ENCODE peak calls at places on chromosomes 12 and 14, in six cellular contexts. E is left ventricle myocardium inferior; N is IMR-90; I is CD4-positive, alpha-beta memory T cell; D is suprapubic skin; S is CD8-positive, alpha-beta T cell. C is an unnamed sample. For H3K4me1, the result is how much of the 10 kb centered on the place peaks cover.

GRCh38 chr12:101707131-101707782 is 9.8 kb downstream of the CHPT1 start:
- DNase-seq in E (no peak), N (peak), I (no peak), D (no peak), S (no peak), C (no peak)

GRCh38 chr12:127292736-127293135 is 974.2 kb upstream of the TMEM132C start:
- DNase-seq in E (no peak), N (no peak), I (no peak), D (no peak), S (no peak), C (no peak)

GRCh38 chr14:96002511-96002884 is 36.7 kb upstream of the C14orf132 start:
- DNase-seq in E (no peak), N (no peak), I (no peak), D (no peak), S (no peak), C (no peak)

GRCh38 chr12:12881495-12881894 is 9.9 kb upstream of the GPRC5A start:
- DNase-seq in E (no peak), N (peak), I (no peak), D (no peak), S (no peak), C (no peak)

GRCh38 chr14:69093551-69094421 is 59.1 kb downstream of the DCAF5 start:
- DNase-seq in E (no peak), N (peak), I (no peak), D (no peak), S (no peak), C (no peak)

GRCh38 chr14:56271988-56272387 is 153.8 kb downstream of the PELI2 start:
- DNase-seq in E (no peak), N (peak), I (no peak), D (no peak), S (no peak), C (no peak)

GRCh38 chr12:100401660-100402059 is 44.8 kb downstream of the SLC17A8 start:
- DNase-seq in E (no peak), N (peak), I (no peak), D (no peak), S (no peak), C (no peak)

GRCh38 chr12:591167-591570 is 72.1 kb downstream of the NINJ2 start:
- DNase-seq in E (peak), N (no peak), I (no peak), D (peak), S (no peak), C (no peak)

GRCh38 chr12:644293-644639 is 19.0 kb downstream of the NINJ2 start:
- DNase-seq in E (no peak), N (no peak), I (no peak), D (peak), S (no peak), C (no peak)

GRCh38 chr12:56477521-56478225 is 9.3 kb downstream of the SPRYD4 start:
- DNase-seq in E (no peak), N (no peak), I (no peak), D (no peak), S (no peak), C (no peak)

DNA sequence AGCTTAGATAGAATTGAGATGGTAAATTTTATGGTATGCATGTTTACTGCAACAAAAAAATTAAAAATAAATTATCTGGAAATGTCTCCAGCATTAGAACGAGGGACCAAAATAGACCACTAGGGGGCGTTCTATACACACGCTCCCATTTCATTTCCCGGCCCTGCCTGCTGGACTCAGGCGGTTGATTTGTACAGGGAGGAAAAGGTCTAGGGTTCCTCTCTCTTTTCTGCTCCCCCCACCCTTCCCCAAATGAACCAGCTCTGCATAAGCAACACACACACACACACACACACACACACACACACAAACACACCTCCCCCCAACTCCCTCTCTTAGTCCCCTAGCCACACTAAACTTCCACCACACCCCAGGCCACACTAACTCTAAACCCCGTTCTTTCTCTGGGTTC is 7.8 kb upstream of the DTX1 start:
- DNase-seq in E (no peak), N (peak), I (peak), D (no peak), S (peak), C (no peak)
- H3K4me1 ChIP-seq in E (under half), N (under half), I (under half), D (under half), S (under half), C (under half)

GRCh38 chr12:54024127-54024526 is 4.1 kb upstream of the HOXC6 start:
- DNase-seq in E (no peak), N (no peak), I (no peak), D (no peak), S (no peak), C (no peak)

GRCh38 chr12:54027442-54027786 is 826 bp upstream of the HOXC6 start:
- DNase-seq in E (no peak), N (no peak), I (no peak), D (no peak), S (no peak), C (no peak)

GRCh38 chr12:54024581-54024980 is 3.7 kb upstream of the HOXC6 start:
- DNase-seq in E (no peak), N (no peak), I (no peak), D (no peak), S (no peak), C (no peak)

GRCh38 chr12:54026640-54027441 is 1.4 kb upstream of the HOXC6 start:
- DNase-seq in E (no peak), N (no peak), I (no peak), D (no peak), S (no peak), C (no peak)

DNA sequence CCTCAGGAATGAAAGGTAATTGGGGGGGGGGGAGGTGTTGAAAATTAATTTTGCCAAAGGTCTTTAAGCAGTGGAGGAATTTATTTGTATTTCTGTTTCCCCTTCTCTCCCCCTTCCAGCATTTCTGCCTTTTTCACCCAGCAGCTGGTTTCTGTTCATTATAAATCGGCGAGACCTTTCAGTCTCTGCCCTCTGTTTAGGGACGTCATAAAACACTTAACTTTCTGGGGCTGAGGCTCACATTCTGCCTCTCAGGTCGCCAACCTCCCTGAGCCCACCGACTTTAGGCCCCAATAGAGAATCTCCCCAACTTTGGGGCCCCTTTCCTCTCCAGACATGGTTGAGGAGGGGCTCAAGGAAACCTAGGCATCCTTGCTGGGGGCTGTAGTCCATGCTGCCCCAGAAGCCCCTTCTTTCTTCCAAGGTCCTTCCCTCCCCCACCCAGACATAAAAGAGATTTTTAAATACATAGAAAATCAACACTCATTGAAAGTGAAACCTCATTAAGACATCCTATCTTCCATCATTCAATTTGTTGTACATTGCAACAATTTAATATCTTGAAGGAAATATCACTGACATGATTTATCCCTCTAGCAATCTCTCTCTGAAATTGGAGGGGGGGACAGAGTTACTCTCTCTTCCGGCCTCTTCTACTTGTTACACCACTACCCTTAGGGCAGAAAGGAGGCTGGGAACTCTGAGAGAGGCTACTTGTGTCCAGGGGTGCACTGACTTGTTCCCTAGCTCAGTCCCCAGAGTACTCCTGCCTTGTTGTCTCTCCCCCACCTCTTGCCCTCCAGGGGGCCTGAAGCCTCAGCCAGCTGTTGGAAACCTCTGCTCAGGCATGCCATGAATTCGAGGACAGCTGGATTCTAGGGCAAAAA is 2.5 kb upstream of the HOXC6 start:
- DNase-seq in E (no peak), N (no peak), I (no peak), D (no peak), S (no peak), C (no peak)
- H3K4me1 ChIP-seq in E (under half), N (under half), I (under half), D (half or more), S (under half), C (under half)

DNA sequence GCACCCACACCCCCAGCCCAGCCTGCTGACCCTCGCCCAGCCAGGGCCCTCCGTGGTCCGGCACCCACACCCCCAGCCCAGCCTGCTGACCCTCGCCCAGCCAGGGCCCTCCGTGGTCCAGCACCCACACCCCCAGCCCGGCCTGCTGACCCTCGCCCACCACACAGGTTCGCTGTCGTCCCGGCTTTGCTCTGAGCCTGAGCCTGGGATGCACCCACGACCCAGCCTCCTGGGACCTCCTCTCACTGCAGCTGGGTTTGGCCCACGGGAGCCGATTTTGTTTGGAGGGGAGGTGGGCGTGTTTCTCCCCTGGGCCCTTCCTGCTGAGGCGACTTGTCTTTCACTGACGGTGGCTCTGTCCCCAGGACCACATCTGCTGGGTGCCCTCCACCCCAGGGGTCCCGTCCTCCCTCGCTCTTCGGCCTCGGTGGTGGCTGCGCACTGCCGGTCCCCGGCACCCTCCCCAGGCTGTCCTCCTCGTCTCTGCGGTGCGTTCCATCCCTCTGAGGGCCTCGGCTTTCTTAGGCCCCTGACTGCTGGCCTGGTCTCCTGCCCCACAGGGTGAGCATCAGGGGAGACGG is 83.8 kb downstream of the GALNT9 start:
- DNase-seq in E (no peak), N (no peak), I (no peak), D (peak), S (no peak), C (peak)
- H3K4me1 ChIP-seq in E (under half), N (under half), I (under half), D (under half), S (under half), C (under half)

DNA sequence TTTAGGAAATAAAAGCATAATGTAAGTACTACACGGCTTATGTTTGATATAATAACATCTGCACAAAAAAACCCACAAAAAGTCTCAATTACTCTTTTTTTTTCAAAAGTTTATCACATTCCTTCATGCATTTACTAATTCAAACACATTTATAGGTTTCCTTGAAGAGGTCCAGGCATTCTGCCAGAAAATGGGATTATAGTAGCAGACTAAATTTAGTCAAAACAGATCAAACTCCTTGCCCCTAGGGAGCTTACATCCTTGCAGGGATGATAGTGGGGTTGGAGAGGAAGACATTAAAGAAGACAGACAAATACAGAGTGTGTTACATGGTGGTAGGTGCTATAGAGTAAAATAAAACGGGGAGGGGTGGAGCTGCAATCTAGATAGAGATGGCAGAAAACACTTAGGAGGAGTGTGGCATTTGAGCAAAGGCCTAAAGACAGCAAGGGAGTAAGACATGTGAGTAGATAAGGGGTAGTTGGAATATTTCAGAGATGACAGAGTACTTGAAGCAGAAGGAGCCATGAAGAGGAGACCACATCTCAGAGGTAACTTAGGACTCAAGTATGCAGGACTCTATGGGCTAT is 266.9 kb downstream of the PPFIA2 start:
- DNase-seq in E (no peak), N (no peak), I (no peak), D (no peak), S (no peak), C (no peak)
- H3K4me1 ChIP-seq in E (under half), N (under half), I (under half), D (under half), S (under half), C (under half)